ENCODE peak calls at places on chromosomes 4 and X, in six cellular contexts. M is AG04450, E is neural crest cell, C is body of pancreas, Y is mammary epithelial cell, O is RWPE2. U is an unnamed sample.

GRCh38 chrX:114028907-114029662 is 554.8 kb upstream of the HTR2C start:
- DNase-seq in M (no peak), E (no peak), C (no peak), Y (no peak), O (no peak), U (no peak)

GRCh38 chr4:17561195-17561909 is 15.6 kb upstream of the LAP3 start:
- DNase-seq in M (no peak), E (no peak), C (no peak), Y (peak; percentile 71), O (no peak), U (no peak)

GRCh38 chr4:113945906-113946305 is 33.5 kb downstream of the ARSJ start:
- DNase-seq in M (no peak), E (no peak), C (no peak), Y (peak; percentile 9), O (no peak), U (no peak)

GRCh38 chr4:102497986-102498385 is 3.2 kb upstream of the NFKB1 start:
- DNase-seq in M (no peak), E (no peak), C (no peak), Y (peak; percentile 44), O (no peak), U (no peak)

GRCh38 chr4:8328456-8328855 is 58.9 kb downstream of the HTRA3 start:
- DNase-seq in M (no peak), E (no peak), C (no peak), Y (no peak), O (no peak), U (no peak)

GRCh38 chr4:123786955-123787354 is 390.4 kb downstream of the SPRY1 start:
- DNase-seq in M (peak; percentile 72), E (no peak), C (no peak), Y (no peak), O (no peak), U (no peak)

GRCh38 chrX:32084757-32085156 is 1012.9 kb upstream of the FTHL17 start:
- DNase-seq in M (no peak), E (peak; percentile 1), C (no peak), Y (no peak), O (no peak), U (no peak)

GRCh38 chr4:3296651-3297050 is 3.8 kb downstream of the RGS12 start:
- DNase-seq in M (no peak), E (no peak), C (no peak), Y (no peak), O (no peak), U (no peak)

GRCh38 chr4:95190751-95191436 is 357.9 kb downstream of the UNC5C start:
- DNase-seq in M (no peak), E (peak; percentile 18), C (no peak), Y (peak; percentile 10), O (no peak), U (no peak)

GRCh38 chrX:118272237-118272636 is 73.7 kb upstream of the WDR44 start:
- DNase-seq in M (no peak), E (no peak), C (no peak), Y (peak; percentile 27), O (no peak), U (no peak)

GRCh38 chrX:104318330-104319009 is 63.7 kb upstream of the ESX1 start:
- DNase-seq in M (no peak), E (no peak), C (peak; percentile 19), Y (peak; percentile 88), O (peak; percentile 62), U (no peak)

GRCh38 chr4:6343950-6344408 is 74.3 kb downstream of the WFS1 start:
- DNase-seq in M (peak; percentile 18), E (no peak), C (no peak), Y (peak; percentile 81), O (peak; percentile 84), U (no peak)
- TF ChIP-seq CTCF in M (no peak), E (no peak), C (no peak), Y (peak; percentile 54), O (peak; percentile 65), U (no peak)

DNA sequence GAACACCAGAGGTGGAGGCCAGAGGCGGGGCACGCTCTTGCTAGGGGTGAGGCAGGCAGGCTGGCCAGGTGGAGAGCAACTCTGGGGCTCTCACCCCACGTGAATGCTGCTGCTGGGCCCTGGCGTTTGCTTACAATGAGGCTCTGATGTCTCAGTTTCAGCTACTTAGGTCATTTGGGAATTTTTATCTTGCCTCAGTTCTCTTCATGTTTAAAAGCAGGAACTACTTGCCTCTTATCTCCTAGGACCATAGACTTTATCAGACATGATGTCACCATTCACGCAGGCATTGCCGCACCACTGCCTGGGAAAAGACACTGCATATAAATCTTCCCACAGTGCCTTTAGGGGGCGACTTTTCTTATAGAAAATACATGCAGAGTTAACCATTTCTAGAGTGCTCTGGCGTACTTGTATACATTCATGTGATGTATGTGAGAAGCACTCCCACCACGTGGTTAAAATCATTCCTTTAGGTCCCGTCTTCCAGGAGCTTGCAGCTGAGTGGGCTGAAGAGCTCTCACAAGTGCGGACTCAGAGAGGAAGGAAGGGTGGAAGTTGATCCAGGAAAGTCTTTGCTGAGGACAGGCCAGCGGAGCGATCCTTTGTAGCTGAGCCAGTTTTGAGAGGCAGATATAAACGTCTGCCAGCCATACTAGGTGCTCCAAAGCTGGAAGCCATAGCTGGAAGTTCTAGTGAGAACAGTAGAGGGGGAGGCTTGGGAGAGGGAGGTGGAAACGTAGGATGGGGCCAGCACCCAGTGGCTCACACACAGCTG is 84.3 kb upstream of the CLDN34 start:
- DNase-seq in M (no peak), E (no peak), C (no peak), Y (no peak), O (no peak), U (peak; percentile 34)
- TF ChIP-seq CTCF in M (peak; percentile 25), E (no peak), C (no peak), Y (no peak), O (no peak), U (no peak)

GRCh38 chrX:20063716-20064351 is 52.9 kb downstream of the MAP7D2 start:
- DNase-seq in M (no peak), E (no peak), C (no peak), Y (peak; percentile 16), O (no peak), U (no peak)
- TF ChIP-seq CTCF in M (peak; percentile 35), E (peak; percentile 26), C (no peak), Y (peak; percentile 39), O (no peak), U (no peak)

GRCh38 chrX:155666741-155667140 is 54.0 kb upstream of the TMLHE start:
- DNase-seq in M (no peak), E (no peak), C (no peak), Y (no peak), O (no peak), U (no peak)

GRCh38 chrX:155662297-155662696 is 49.5 kb upstream of the TMLHE start:
- DNase-seq in M (no peak), E (no peak), C (no peak), Y (no peak), O (no peak), U (no peak)
- TF ChIP-seq CTCF in M (peak; percentile 30), E (no peak), C (no peak), Y (peak; percentile 55), O (no peak), U (no peak)

DNA sequence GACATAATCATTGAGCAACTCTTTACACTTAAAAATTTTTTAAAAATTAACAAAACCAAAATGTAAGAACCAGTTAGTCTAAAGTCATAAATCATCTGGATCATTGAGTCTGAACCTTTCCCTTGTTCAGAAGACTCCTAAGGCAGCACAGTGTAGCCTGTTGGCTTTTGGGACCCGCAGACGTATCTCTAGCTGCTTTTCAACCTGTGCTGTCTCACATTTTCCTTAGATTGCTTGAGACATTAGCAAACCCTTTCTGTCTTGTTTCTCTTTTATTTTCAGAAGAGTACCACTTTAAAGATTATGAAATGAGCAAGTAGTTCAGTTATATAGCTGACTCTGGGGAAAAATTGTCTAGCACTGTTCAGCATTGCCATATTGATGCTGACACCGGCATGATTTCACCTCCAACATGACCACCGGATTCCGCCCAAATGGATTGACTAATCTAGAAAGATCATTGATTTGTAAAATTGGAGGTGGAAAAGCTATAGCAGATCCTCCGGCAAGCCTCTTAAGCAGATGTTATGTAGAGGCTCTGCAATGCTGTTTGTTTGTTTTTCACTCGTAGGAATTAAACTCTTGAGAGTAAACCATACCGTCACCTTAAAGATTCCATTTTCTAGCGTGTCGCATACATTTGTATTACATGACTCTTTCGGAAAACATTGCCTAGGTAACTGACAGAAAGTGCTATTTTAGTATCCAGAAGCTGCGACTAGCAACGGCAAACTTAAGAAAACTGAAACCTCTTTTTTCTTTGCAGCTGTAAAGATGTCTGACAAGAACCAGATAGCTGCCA is 9.0 kb downstream of the TCEANC start:
- DNase-seq in M (no peak), E (no peak), C (no peak), Y (no peak), O (no peak), U (no peak)
- TF ChIP-seq CTCF in M (no peak), E (no peak), C (no peak), Y (no peak), O (no peak), U (no peak)

GRCh38 chrX:69546417-69546816 is 42.3 kb downstream of the NALF2 start:
- DNase-seq in M (no peak), E (no peak), C (no peak), Y (no peak), O (no peak), U (no peak)

GRCh38 chrX:69541959-69542358 is 37.8 kb downstream of the NALF2 start:
- DNase-seq in M (no peak), E (no peak), C (no peak), Y (no peak), O (no peak), U (no peak)

GRCh38 chrX:69539437-69539836 is 35.3 kb downstream of the NALF2 start:
- DNase-seq in M (no peak), E (no peak), C (no peak), Y (no peak), O (no peak), U (no peak)

GRCh38 chrX:69546978-69547377 is 42.9 kb downstream of the NALF2 start:
- DNase-seq in M (no peak), E (no peak), C (no peak), Y (no peak), O (no peak), U (no peak)

GRCh38 chrX:69543572-69543971 is 39.4 kb downstream of the NALF2 start:
- DNase-seq in M (no peak), E (no peak), C (no peak), Y (no peak), O (no peak), U (no peak)
- TF ChIP-seq CTCF in M (no peak), E (no peak), C (no peak), Y (no peak), O (no peak), U (no peak)

U was measured in lung.